ENCODE peak calls at places on chromosomes 12 and 14, in four cellular contexts. J is DMS153; M is activated CD4-positive, alpha-beta T cell treated with anti-CD3 and anti-CD28 coated beads, Interleukin-2, amount 10 ng/mL, durations not matched to agents 7 days and 5 days; W is MV-4-11. R is an unnamed sample.

GRCh38 chr12:120468846-120469449 is 600 bp downstream of the SRSF9 start:
- DNase-seq in J (no peak), M (peak), W (no peak), R (no peak)

GRCh38 chr12:101866615-101867373 is 10.6 kb upstream of the DRAM1 start:
- DNase-seq in J (no peak), M (no peak), W (no peak), R (no peak)

GRCh38 chr14:103943673-103944072 is 1.3 kb upstream of the RD3L start:
- DNase-seq in J (no peak), M (no peak), W (no peak), R (no peak)

GRCh38 chr12:49019435-49020317 is 1.1 kb upstream of the PRKAG1 start:
- DNase-seq in J (no peak), M (peak), W (peak), R (no peak)

GRCh38 chr12:87270894-87271293 is 758.3 kb downstream of the C12orf50 start:
- DNase-seq in J (no peak), M (no peak), W (no peak), R (no peak)

GRCh38 chr14:90302529-90303303 is 29.0 kb downstream of the NRDE2 start:
- DNase-seq in J (no peak), M (no peak), W (no peak), R (no peak)

GRCh38 chr14:62759796-62760195 is 285.5 kb downstream of the KCNH5 start:
- DNase-seq in J (no peak), M (no peak), W (no peak), R (no peak)

GRCh38 chr14:76386922-76387782 is 11.2 kb downstream of the ESRRB start:
- DNase-seq in J (peak), M (peak), W (peak), R (peak)

GRCh38 chr14:64760146-64760755 is 56.0 kb downstream of the PLEKHG3 start:
- DNase-seq in J (no peak), M (peak), W (peak), R (peak)

GRCh38 chr12:33439587-33440011 is at the start of gene SYT10:
- DNase-seq in J (peak), M (no peak), W (no peak), R (no peak)

GRCh38 chr12:80033457-80033856 is 65.9 kb upstream of the OTOGL start:
- DNase-seq in J (no peak), M (no peak), W (no peak), R (no peak)

GRCh38 chr12:2311001-2311778 is 258.4 kb downstream of the CACNA1C start:
- DNase-seq in J (no peak), M (no peak), W (no peak), R (no peak)